ENCODE peak calls at places on chromosomes 7 and 10, in four cellular contexts. One of them, this sample, is unnamed.

GRCh38 chr10:98316661-98317060 is 48.7 kb upstream of the LOXL4 start:
- DNase-seq in aorta: no peak
- DNase-seq in neural progenitor cell: no peak
- DNase-seq in NT2/D1: no peak
- DNase-seq in this sample: no peak

GRCh38 chr10:44244745-44245600 is 139.9 kb downstream of the CXCL12 start:
- DNase-seq in NT2/D1: no peak
- DNase-seq in neural progenitor cell: no peak
- DNase-seq in aorta: no peak
- DNase-seq in this sample: no peak

GRCh38 chr7:76424413-76425111 is at the start of gene ZP3:
- DNase-seq in NT2/D1: no peak
- DNase-seq in neural progenitor cell: no peak
- DNase-seq in aorta: peak; percentile 21
- DNase-seq in this sample: no peak

GRCh38 chr10:27983144-27983543 is 15.7 kb downstream of the ODAD2 start:
- DNase-seq in neural progenitor cell: no peak
- DNase-seq in NT2/D1: no peak
- DNase-seq in aorta: no peak
- DNase-seq in this sample: no peak

GRCh38 chr10:121553861-121554264 is 44.4 kb downstream of the FGFR2 start:
- DNase-seq in neural progenitor cell: no peak
- DNase-seq in NT2/D1: no peak
- DNase-seq in aorta: no peak
- DNase-seq in this sample: peak; percentile 38

GRCh38 chr10:64091889-64092288 is 570.7 kb downstream of the REEP3 start:
- DNase-seq in neural progenitor cell: peak; percentile 52
- DNase-seq in aorta: no peak
- DNase-seq in NT2/D1: no peak
- DNase-seq in this sample: no peak

GRCh38 chr10:77866598-77866997 is 60.0 kb downstream of the DLG5 start:
- DNase-seq in aorta: no peak
- DNase-seq in neural progenitor cell: no peak
- DNase-seq in NT2/D1: no peak
- DNase-seq in this sample: no peak

GRCh38 chr7:36037121-36037662 is 115.9 kb upstream of the EEPD1 start:
- DNase-seq in NT2/D1: no peak
- DNase-seq in neural progenitor cell: no peak
- DNase-seq in aorta: peak; percentile 69
- DNase-seq in this sample: peak; percentile 68

GRCh38 chr10:73601486-73601921 is 10.4 kb upstream of the USP54 start:
- DNase-seq in neural progenitor cell: no peak
- DNase-seq in NT2/D1: no peak
- DNase-seq in aorta: no peak
- DNase-seq in this sample: no peak

GRCh38 chr7:151047979-151048763 is at the start of gene ASIC3:
- DNase-seq in NT2/D1: no peak
- DNase-seq in neural progenitor cell: no peak
- DNase-seq in aorta: no peak
- DNase-seq in this sample: no peak

GRCh38 chr10:114766470-114766869 is 55.1 kb upstream of the FHIP2A start:
- DNase-seq in NT2/D1: no peak
- DNase-seq in aorta: no peak
- DNase-seq in neural progenitor cell: no peak
- DNase-seq in this sample: no peak

GRCh38 chr10:62815373-62816111 is 624 bp downstream of the EGR2 start:
- DNase-seq in NT2/D1: no peak
- DNase-seq in neural progenitor cell: peak; percentile 50
- DNase-seq in aorta: no peak
- DNase-seq in this sample: no peak

DNA sequence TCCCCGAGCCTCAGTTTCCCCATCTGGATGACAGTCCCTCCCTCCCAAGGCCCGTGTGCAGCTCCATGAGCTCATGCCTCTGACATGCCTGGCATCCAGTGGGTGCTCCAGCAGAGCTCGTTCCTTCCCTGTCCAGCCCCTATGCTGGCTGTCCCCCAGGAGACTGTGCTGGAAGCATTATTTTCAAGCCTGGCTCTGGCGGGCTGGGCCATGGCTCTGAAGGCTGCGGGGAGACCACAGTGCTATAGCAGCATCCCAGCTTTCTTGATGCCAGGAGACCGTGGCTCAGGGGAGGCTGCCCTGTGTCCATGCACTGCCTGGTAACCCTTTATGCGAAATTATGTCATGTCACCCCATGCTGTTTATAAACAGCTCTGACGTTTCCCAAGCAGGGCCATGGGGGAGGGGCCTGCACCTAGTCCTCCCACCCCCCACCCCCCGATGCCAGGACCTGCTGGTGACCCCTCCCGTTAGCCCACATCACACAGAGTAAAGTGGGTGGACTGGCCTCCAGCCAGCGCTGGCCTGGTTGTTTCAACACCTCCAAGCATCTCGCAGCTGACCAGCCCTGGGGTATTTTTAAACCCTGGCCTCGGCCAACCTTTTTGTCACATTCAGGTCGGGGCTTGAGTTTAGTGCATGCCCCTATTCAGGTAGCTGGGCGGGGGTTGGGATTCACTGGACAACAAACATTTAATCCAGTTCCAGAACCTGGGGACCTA is 105.9 kb upstream of the ZNF716 start:
- DNase-seq in NT2/D1: no peak
- DNase-seq in neural progenitor cell: no peak
- DNase-seq in aorta: no peak
- DNase-seq in this sample: peak; percentile 69
- H3K9me3 ChIP-seq in NT2/D1: no peaks in the 10 kb centered on the region
- H3K9me3 ChIP-seq in neural progenitor cell: no peaks in the 10 kb centered on the region
- H3K9me3 ChIP-seq in aorta: no peaks in the 10 kb centered on the region
- H3K9me3 ChIP-seq in this sample: no peaks in the 10 kb centered on the region

GRCh38 chr7:158406364-158406763 is 181.3 kb downstream of the PTPRN2 start:
- DNase-seq in NT2/D1: no peak
- DNase-seq in aorta: no peak
- DNase-seq in neural progenitor cell: no peak
- DNase-seq in this sample: no peak

GRCh38 chr7:158402471-158402870 is 185.2 kb downstream of the PTPRN2 start:
- DNase-seq in NT2/D1: no peak
- DNase-seq in aorta: no peak
- DNase-seq in neural progenitor cell: no peak
- DNase-seq in this sample: no peak

GRCh38 chr7:158405324-158405723 is 182.3 kb downstream of the PTPRN2 start:
- DNase-seq in neural progenitor cell: no peak
- DNase-seq in NT2/D1: no peak
- DNase-seq in aorta: no peak
- DNase-seq in this sample: no peak

GRCh38 chr7:158403013-158403821 is 184.4 kb downstream of the PTPRN2 start:
- DNase-seq in aorta: no peak
- DNase-seq in neural progenitor cell: no peak
- DNase-seq in NT2/D1: no peak
- DNase-seq in this sample: no peak

DNA sequence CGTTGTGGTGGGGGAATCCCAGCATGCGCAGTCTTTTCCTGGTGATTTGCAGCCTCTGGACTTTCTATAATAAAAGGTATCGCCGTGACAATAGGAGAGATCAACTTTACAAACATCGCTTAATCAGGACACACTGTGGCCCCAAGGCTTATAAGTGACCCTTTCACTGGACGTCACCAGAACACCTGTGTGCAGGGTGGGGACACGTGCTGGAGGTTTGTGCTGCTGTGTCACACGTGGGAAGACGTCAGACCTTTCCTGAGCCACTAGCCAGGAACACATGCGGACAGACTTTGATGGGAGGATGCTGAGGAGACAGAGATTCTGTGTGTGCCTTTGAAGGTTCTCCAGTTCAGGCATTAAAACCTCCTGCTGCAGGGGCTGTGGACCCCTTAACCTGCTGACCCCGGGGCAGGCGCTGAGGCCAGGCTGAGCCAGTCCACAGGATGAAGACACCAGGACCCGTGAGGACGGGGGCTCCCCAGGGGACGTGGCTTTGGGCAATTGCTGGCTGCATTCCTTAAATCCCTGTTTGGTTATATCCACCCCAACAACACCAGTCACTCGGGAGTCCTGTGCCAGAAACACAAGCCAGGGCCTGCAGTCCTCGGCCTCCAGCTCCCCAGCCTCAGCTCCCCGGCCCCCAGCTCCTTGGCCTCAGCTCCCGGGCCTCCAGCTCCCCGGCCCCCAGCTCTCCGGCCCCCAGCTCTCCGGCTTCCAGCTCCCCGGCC is 183.4 kb downstream of the PTPRN2 start:
- DNase-seq in neural progenitor cell: no peak
- DNase-seq in NT2/D1: no peak
- DNase-seq in aorta: no peak
- DNase-seq in this sample: no peak
- H3K9me3 ChIP-seq in neural progenitor cell: no peaks in the 10 kb centered on the region
- H3K9me3 ChIP-seq in NT2/D1: peaks cover 3% of the 10 kb centered on the region
- H3K9me3 ChIP-seq in aorta: peaks cover 3% of the 10 kb centered on the region
- H3K9me3 ChIP-seq in this sample: no peaks in the 10 kb centered on the region

GRCh38 chr10:5555031-5555510 is 30.3 kb downstream of the CALML3 start:
- DNase-seq in NT2/D1: no peak
- DNase-seq in neural progenitor cell: no peak
- DNase-seq in aorta: peak; percentile 60
- DNase-seq in this sample: no peak
- H3K9me3 ChIP-seq in NT2/D1: no peaks in the 10 kb centered on the region
- H3K9me3 ChIP-seq in neural progenitor cell: no peaks in the 10 kb centered on the region
- H3K9me3 ChIP-seq in aorta: no peaks in the 10 kb centered on the region
- H3K9me3 ChIP-seq in this sample: no peaks in the 10 kb centered on the region

DNA sequence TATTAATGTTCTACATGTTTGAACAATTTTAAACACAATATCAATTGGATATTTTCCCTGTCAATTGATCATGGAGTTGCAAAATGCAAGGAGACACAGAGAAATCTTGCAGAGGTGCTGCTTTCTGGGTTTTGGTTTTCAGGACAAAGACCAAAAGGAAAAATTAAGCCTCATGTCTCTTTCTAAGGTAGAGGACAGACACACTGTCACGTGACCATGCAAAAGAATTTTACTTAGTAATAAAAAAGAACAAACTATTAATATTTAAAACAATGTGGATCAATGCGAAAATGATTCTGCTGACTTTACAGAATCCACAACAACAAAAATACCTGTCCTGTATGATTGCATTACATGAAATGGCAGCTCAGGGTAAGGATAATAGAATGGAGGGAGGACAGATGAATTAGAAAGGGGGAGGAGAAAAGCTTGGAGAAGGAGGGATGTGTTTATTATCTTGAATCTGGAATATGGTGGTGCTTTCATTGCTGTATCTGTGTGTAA is 493.7 kb upstream of the NUPR2 start:
- DNase-seq in neural progenitor cell: no peak
- DNase-seq in NT2/D1: no peak
- DNase-seq in aorta: no peak
- DNase-seq in this sample: no peak
- H3K9me3 ChIP-seq in neural progenitor cell: peaks cover 39% of the 10 kb centered on the region
- H3K9me3 ChIP-seq in NT2/D1: no peaks in the 10 kb centered on the region
- H3K9me3 ChIP-seq in aorta: peaks cover 3% of the 10 kb centered on the region
- H3K9me3 ChIP-seq in this sample: no peaks in the 10 kb centered on the region